ENCODE peak calls at places on chromosomes 16 and 17, in eight cellular contexts. S, L, P, X, I, A, Y and H are unnamed samples.

GRCh38 chr17:82200743-82201497 is 11.7 kb downstream of the CCDC57 start:
- DNase-seq in S (no peak), L (no peak), P (no peak), X (no peak), I (no peak), A (no peak), Y (no peak), H (no peak)

GRCh38 chr16:77398495-77398894 is 36.3 kb downstream of the ADAMTS18 start:
- DNase-seq in S (no peak), L (no peak), P (no peak), X (no peak), I (no peak), A (no peak), Y (no peak), H (no peak)

GRCh38 chr16:1395444-1396074 is 18.9 kb downstream of the UNKL start:
- DNase-seq in S (no peak), L (no peak), P (no peak), X (no peak), I (no peak), A (no peak), Y (no peak), H (no peak)

GRCh38 chr17:32461853-32462617 is 17.7 kb downstream of the PSMD11 start:
- DNase-seq in S (peak), L (peak), P (peak), X (peak), I (no peak), A (peak), Y (peak), H (peak)

GRCh38 chr16:87809150-87809902 is 43.5 kb upstream of the KLHDC4 start:
- DNase-seq in S (no peak), L (no peak), P (no peak), X (no peak), I (no peak), A (no peak), Y (no peak), H (peak)

GRCh38 chr16:15613676-15614075 is 29.3 kb downstream of the MARF1 start:
- DNase-seq in S (no peak), L (no peak), P (no peak), X (no peak), I (no peak), A (no peak), Y (no peak), H (no peak)

GRCh38 chr16:70740919-70741778 is 55.3 kb upstream of the MTSS2 start:
- DNase-seq in S (no peak), L (peak), P (no peak), X (peak), I (no peak), A (peak), Y (no peak), H (no peak)

GRCh38 chr17:82458885-82459424 is 414 bp downstream of the NARF start:
- DNase-seq in S (no peak), L (peak), P (peak), X (peak), I (peak), A (peak), Y (peak), H (peak)

GRCh38 chr16:9845661-9846361 is 336.4 kb downstream of the GRIN2A start:
- DNase-seq in S (no peak), L (no peak), P (no peak), X (peak), I (no peak), A (peak), Y (no peak), H (no peak)

GRCh38 chr16:58324792-58325191 is 30.0 kb upstream of the PRSS54 start:
- DNase-seq in S (no peak), L (no peak), P (no peak), X (no peak), I (no peak), A (no peak), Y (no peak), H (no peak)

GRCh38 chr17:57445051-57445450 is 188.7 kb downstream of the MSI2 start:
- DNase-seq in S (no peak), L (peak), P (no peak), X (peak), I (no peak), A (no peak), Y (no peak), H (no peak)
- TF ChIP-seq CTCF in S (no peak), L (no peak), P (no peak), X (no peak), I (no peak), A (no peak), Y (no peak), H (no peak)

GRCh38 chr17:17957584-17957916 is 14.7 kb downstream of the TOM1L2 start:
- DNase-seq in S (no peak), L (no peak), P (no peak), X (no peak), I (no peak), A (no peak), Y (no peak), H (no peak)
- H3K4me3 ChIP-seq in S (no peak), L (no peak), P (no peak), X (no peak), I (no peak), A (no peak), Y (no peak), H (no peak)

GRCh38 chr17:9645858-9646555 is 690 bp downstream of the USP43 start:
- DNase-seq in S (no peak), L (peak), P (peak), X (peak), I (peak), A (no peak), Y (peak), H (peak)
- TF ChIP-seq CTCF in S (peak), L (peak), P (peak), X (no peak), I (no peak), A (no peak), Y (no peak), H (no peak)

GRCh38 chr17:4553669-4554068 is 1.5 kb downstream of the MYBBP1A start:
- DNase-seq in S (no peak), L (no peak), P (no peak), X (no peak), I (no peak), A (no peak), Y (no peak), H (no peak)
- H3K4me3 ChIP-seq in S (peak), L (peak), P (no peak), X (no peak), I (no peak), A (peak), Y (peak), H (peak)

GRCh38 chr16:49348408-49349176 is 25.0 kb upstream of the C16orf78 start:
- DNase-seq in S (no peak), L (no peak), P (no peak), X (no peak), I (no peak), A (no peak), Y (no peak), H (peak)
- TF ChIP-seq CTCF in S (no peak), L (no peak), P (no peak), X (no peak), I (no peak), A (peak), Y (no peak), H (peak)

DNA sequence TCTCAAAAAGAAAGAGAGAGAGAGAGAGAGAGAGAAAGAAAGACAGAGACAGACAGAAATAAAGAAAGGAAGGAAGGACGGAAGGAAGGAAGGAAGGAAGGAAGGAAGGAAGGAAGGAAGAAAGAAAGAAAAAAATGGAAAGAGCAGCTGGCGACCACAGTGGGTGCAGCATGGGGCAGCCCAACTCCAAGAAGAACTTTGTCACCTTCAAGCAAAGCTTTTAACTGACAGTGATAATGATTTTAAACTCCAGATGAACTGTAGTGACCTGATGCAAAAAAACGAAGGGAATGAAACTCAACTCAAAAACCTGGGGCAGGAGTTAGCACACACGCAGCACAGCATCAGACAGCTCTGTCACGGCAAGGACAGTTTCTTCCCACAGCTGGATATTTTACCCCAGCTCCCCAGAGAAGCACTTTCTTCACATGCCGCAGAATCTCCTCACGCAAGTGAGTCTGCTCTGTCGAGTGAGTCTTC is 5.0 kb upstream of the ARHGAP17 start:
- DNase-seq in S (no peak), L (no peak), P (no peak), X (no peak), I (no peak), A (peak), Y (no peak), H (peak)
- H3K4me3 ChIP-seq in S (no peak), L (no peak), P (no peak), X (no peak), I (no peak), A (no peak), Y (no peak), H (peak)

GRCh38 chr16:7755347-7755746 is 422.7 kb downstream of the RBFOX1 start:
- DNase-seq in S (no peak), L (no peak), P (peak), X (no peak), I (no peak), A (no peak), Y (no peak), H (no peak)
- TF ChIP-seq CTCF in S (no peak), L (no peak), P (no peak), X (no peak), I (no peak), A (no peak), Y (no peak), H (no peak)

DNA sequence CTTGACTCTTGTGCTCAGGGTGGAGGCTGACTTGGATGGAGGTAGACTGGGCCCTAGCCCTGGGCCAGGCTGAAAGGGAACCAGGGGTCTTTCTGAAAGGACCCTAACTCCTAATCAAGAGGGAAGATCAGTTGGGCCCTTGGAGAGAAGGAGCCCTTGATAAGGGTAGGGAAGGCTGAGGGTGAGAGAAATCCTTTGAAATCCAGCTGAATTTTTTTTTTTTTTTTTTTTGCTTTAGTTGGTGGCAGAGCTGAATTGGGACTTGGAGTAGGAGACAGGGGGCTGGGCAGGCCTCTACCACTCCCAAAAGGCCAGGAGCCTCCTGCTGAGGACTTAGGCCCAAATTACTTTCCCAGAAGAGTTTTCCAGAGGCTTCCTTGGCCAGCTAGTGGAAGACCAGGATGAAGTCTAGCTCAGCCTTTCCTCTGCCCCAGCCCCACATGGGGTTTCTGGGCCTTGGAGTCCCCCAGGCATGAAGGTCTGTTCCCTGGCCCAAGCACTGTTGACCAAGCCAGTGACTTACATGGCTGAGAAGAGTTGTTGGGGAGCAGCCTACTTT is 641 bp upstream of the HOXB3 start:
- DNase-seq in S (no peak), L (no peak), P (no peak), X (no peak), I (no peak), A (no peak), Y (no peak), H (no peak)
- H3K4me3 ChIP-seq in S (no peak), L (peak), P (no peak), X (no peak), I (no peak), A (peak), Y (peak), H (no peak)

DNA sequence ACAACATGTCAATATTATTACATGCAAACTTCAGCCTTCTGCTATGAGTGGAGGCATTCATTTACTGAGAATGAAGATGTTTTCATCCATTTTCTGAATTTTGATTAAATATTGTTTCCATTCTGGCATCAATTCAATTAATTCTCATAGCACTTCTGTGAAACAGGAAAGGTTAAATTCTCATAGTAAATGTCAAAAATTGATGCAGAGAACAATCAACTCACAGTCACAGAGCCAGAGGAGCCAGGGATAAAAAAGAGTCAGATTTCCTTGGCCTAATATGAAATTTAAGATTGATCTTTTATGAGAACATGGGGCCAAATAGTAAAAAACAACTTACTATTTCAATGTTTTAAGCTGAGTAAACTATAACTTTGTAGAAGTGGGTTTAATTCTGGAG is 183.8 kb upstream of the AXIN2 start:
- DNase-seq in S (no peak), L (no peak), P (no peak), X (no peak), I (no peak), A (no peak), Y (no peak), H (no peak)
- TF ChIP-seq CTCF in S (no peak), L (no peak), P (no peak), X (no peak), I (no peak), A (no peak), Y (no peak), H (no peak)

DNA sequence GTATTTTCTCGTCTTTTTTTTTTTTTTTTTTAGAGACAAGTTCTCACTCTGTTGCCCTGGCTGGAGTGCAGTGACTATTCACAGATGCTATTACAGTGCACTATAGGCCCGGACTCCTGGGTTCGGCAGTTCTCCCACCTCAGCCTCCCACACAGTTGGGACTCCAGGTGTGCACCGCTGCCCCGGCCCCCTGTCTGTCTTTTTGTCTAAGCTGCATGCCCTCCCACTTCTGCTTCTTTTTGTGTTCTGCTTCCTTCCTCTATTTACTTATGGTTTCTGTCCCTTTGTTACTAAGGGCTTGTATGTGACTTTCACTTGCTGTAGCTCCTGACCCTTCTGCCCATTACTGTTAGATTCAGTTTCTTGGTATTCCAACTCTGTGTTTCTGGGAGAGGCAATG is 20.5 kb downstream of the SLC7A6 start:
- DNase-seq in S (no peak), L (no peak), P (no peak), X (no peak), I (no peak), A (no peak), Y (no peak), H (peak)
- H3K4me3 ChIP-seq in S (no peak), L (no peak), P (no peak), X (no peak), I (no peak), A (no peak), Y (no peak), H (peak)